ENCODE peak calls at places on chromosome 7, in seven cellular contexts. R is HFF-Myc, H is hippocampal formation, X is brain microvascular endothelial cell, G is ELR, D is T follicular helper cell, C is coronary artery. Q is an unnamed sample.

GRCh38 chr7:36638140-36638539 is 86.2 kb downstream of the AOAH start:
- DNase-seq in H (no peak), C (no peak), G (no peak), D (no peak), R (no peak), X (no peak), Q (no peak)

GRCh38 chr7:132536646-132537395 is 39.4 kb downstream of the PLXNA4 start:
- DNase-seq in D (no peak), H (no peak), C (peak), X (no peak), G (peak), R (no peak), Q (no peak)

GRCh38 chr7:79050592-79050991 is 402.9 kb downstream of the MAGI2 start:
- DNase-seq in H (peak), G (peak), D (no peak), C (no peak), R (no peak), X (peak), Q (no peak)

GRCh38 chr7:129908181-129908580 is 44.6 kb downstream of the UBE2H start:
- DNase-seq in D (no peak), H (no peak), X (no peak), R (no peak), G (no peak), C (no peak), Q (no peak)

GRCh38 chr7:131898418-131898817 is 342.0 kb upstream of the PODXL start:
- DNase-seq in X (no peak), H (no peak), R (no peak), G (no peak), C (no peak), D (no peak), Q (no peak)

GRCh38 chr7:45585628-45586027 is 11.5 kb downstream of the ADCY1 start:
- DNase-seq in R (no peak), G (no peak), D (no peak), H (no peak), X (no peak), C (no peak), Q (no peak)

GRCh38 chr7:50276446-50276845 is 28.1 kb upstream of the IKZF1 start:
- DNase-seq in H (no peak), G (no peak), D (no peak), X (no peak), C (no peak), R (no peak), Q (no peak)

GRCh38 chr7:93747019-93747418 is 143.5 kb downstream of the TFPI2 start:
- DNase-seq in D (no peak), R (no peak), H (no peak), G (no peak), X (no peak), C (no peak), Q (no peak)

GRCh38 chr7:142807855-142808460 is 37.2 kb downstream of the PRSS2 start:
- DNase-seq in H (no peak), X (peak), D (no peak), C (no peak), G (peak), R (no peak), Q (no peak)

GRCh38 chr7:129615018-129615417 is 3.5 kb downstream of the NRF1 start:
- DNase-seq in G (peak), D (no peak), C (no peak), R (no peak), H (no peak), X (no peak), Q (peak)

GRCh38 chr7:85237721-85238120 is 50.9 kb upstream of the SEMA3D start:
- DNase-seq in R (peak), D (no peak), G (peak), C (no peak), X (peak), H (no peak), Q (no peak)

GRCh38 chr7:152050547-152050971 is 25.1 kb downstream of the GALNT11 start:
- DNase-seq in X (no peak), R (no peak), G (no peak), H (peak), D (no peak), C (no peak), Q (no peak)

GRCh38 chr7:139340808-139341057 is 404 bp upstream of the FMC1 start:
- DNase-seq in C (peak), X (peak), R (no peak), D (no peak), G (no peak), H (no peak), Q (no peak)

GRCh38 chr7:26278769-26279168 is 12.9 kb upstream of the SNX10 start:
- DNase-seq in R (no peak), C (no peak), H (no peak), D (no peak), X (no peak), G (peak), Q (no peak)

GRCh38 chr7:149199234-149199990 is 4.1 kb downstream of the ZNF282 start:
- DNase-seq in H (no peak), D (no peak), G (peak), X (peak), R (no peak), C (no peak), Q (no peak)

GRCh38 chr7:156703209-156703608 is 62.6 kb downstream of the RNF32 start:
- DNase-seq in G (no peak), C (no peak), H (no peak), R (no peak), X (no peak), D (no peak), Q (no peak)

GRCh38 chr7:93551063-93551895 is 23.2 kb downstream of the CALCR start:
- DNase-seq in G (peak), D (no peak), R (peak), C (no peak), X (peak), H (no peak), Q (peak)

GRCh38 chr7:108030536-108030935 is 27.6 kb upstream of the LAMB1 start:
- DNase-seq in H (no peak), X (peak), C (no peak), D (no peak), G (peak), R (no peak), Q (no peak)

GRCh38 chr7:119522698-119523097 is 750.3 kb upstream of the KCND2 start:
- DNase-seq in H (no peak), R (no peak), C (no peak), G (no peak), X (no peak), D (no peak), Q (no peak)

Q was measured in GM10248.